ENCODE peak calls at places on chromosomes 13 and 19, in seven cellular contexts. B, Z, S, N, A, J and T are unnamed samples.

GRCh38 chr19:277131-277530 is 14.1 kb downstream of the PLPP2 start:
- DNase-seq in B (no peak), Z (no peak), S (peak; percentile 66), N (no peak), A (no peak), J (no peak), T (no peak)

GRCh38 chr13:63287926-63288325 is 1872.3 kb upstream of the PCDH20 start:
- DNase-seq in B (no peak), Z (no peak), S (no peak), N (no peak), A (no peak), J (no peak), T (no peak)

GRCh38 chr19:44204772-44205171 is 7.6 kb upstream of the ZNF227 start:
- DNase-seq in B (no peak), Z (no peak), S (no peak), N (no peak), A (no peak), J (no peak), T (no peak)

GRCh38 chr13:83691966-83692365 is 190.3 kb downstream of the SLITRK1 start:
- DNase-seq in B (no peak), Z (no peak), S (no peak), N (no peak), A (no peak), J (no peak), T (no peak)

GRCh38 chr13:44393391-44393790 is 19.8 kb downstream of the SERP2 start:
- DNase-seq in B (no peak), Z (no peak), S (no peak), N (no peak), A (no peak), J (no peak), T (no peak)

GRCh38 chr19:49502866-49503581 is 6.8 kb downstream of the RPS11 start:
- DNase-seq in B (peak; percentile 58), Z (peak; percentile 43), S (no peak), N (no peak), A (peak; percentile 39), J (peak; percentile 67), T (peak; percentile 56)

GRCh38 chr13:102825921-102826706 is 19.7 kb upstream of the ERCC5 start:
- DNase-seq in B (peak; percentile 88), Z (no peak), S (no peak), N (no peak), A (no peak), J (no peak), T (no peak)

GRCh38 chr19:29851769-29852521 is 40.2 kb downstream of the CCNE1 start:
- DNase-seq in B (no peak), Z (no peak), S (peak; percentile 6), N (no peak), A (no peak), J (no peak), T (no peak)

GRCh38 chr19:46714523-46715106 is 2.3 kb downstream of the PRKD2 start:
- DNase-seq in B (no peak), Z (peak; percentile 41), S (no peak), N (no peak), A (no peak), J (no peak), T (no peak)

GRCh38 chr13:30110301-30111070 is 196.9 kb downstream of the KATNAL1 start:
- DNase-seq in B (no peak), Z (no peak), S (no peak), N (no peak), A (no peak), J (no peak), T (no peak)

GRCh38 chr19:45866400-45867176 is 2.5 kb downstream of the FOXA3 start:
- DNase-seq in B (no peak), Z (no peak), S (no peak), N (no peak), A (no peak), J (no peak), T (no peak)

GRCh38 chr19:14391156-14391821 is 10.0 kb downstream of the ADGRE5 start:
- DNase-seq in B (no peak), Z (no peak), S (no peak), N (no peak), A (no peak), J (no peak), T (no peak)

GRCh38 chr13:76637651-76638111 is 248.5 kb downstream of the KCTD12 start:
- DNase-seq in B (no peak), Z (no peak), S (no peak), N (no peak), A (no peak), J (no peak), T (no peak)

GRCh38 chr19:32351807-32352630 is 6.6 kb downstream of the ZNF507 start:
- DNase-seq in B (no peak), Z (no peak), S (no peak), N (no peak), A (no peak), J (no peak), T (no peak)

GRCh38 chr13:69857188-69857821 is 250.3 kb upstream of the ATXN8OS start:
- DNase-seq in B (no peak), Z (no peak), S (no peak), N (no peak), A (peak; percentile 55), J (no peak), T (no peak)